ENCODE peak calls at places on chromosomes 4 and X, in nine cellular contexts. C is CD4-positive, CD25-positive, alpha-beta regulatory T cell; D is cardiac muscle cell; L is upper lobe of right lung; B is tibial artery; R is H1; I is IMR-90; U is HCT116; W is lower lobe of right lung. Z is an unnamed sample. For H3K9me3, the result is how much of the 10 kb centered on the place peaks cover.

GRCh38 chr4:2941138-2942036 is 21.8 kb downstream of the NOP14 start:
- DNase-seq in C (no peak), D (no peak), L (peak), B (peak), R (no peak), I (no peak), U (no peak), W (no peak), Z (no peak)

GRCh38 chr4:14853186-14853946 is 148.9 kb upstream of the CPEB2 start:
- DNase-seq in C (no peak), D (no peak), L (no peak), B (no peak), R (no peak), I (peak), U (no peak), W (no peak), Z (no peak)

GRCh38 chrX:45771560-45772340 is 571.1 kb upstream of the DIPK2B start:
- DNase-seq in C (peak), D (no peak), L (peak), B (no peak), R (no peak), I (peak), U (no peak), W (peak), Z (peak)

GRCh38 chr4:41028392-41029076 is 185.8 kb downstream of the APBB2 start:
- DNase-seq in C (no peak), D (no peak), L (no peak), B (no peak), R (no peak), I (peak), U (no peak), W (no peak), Z (no peak)

GRCh38 chr4:75289843-75290616 is 224.2 kb downstream of the RCHY1 start:
- DNase-seq in C (no peak), D (peak), L (no peak), B (no peak), R (peak), I (no peak), U (peak), W (no peak), Z (no peak)

GRCh38 chrX:109886122-109886761 is 116.7 kb upstream of the TMEM164 start:
- DNase-seq in C (no peak), D (peak), L (no peak), B (no peak), R (peak), I (peak), U (peak), W (peak), Z (no peak)

GRCh38 chrX:21374163-21374993 is at the start of gene CNKSR2:
- DNase-seq in C (peak), D (peak), L (peak), B (peak), R (peak), I (peak), U (no peak), W (peak), Z (peak)

GRCh38 chr4:125741825-125742452 is 427.2 kb downstream of the FAT4 start:
- DNase-seq in C (no peak), D (no peak), L (no peak), B (no peak), R (no peak), I (peak), U (no peak), W (no peak), Z (no peak)

GRCh38 chr4:121778991-121779628 is 14.1 kb upstream of the SMIM43 start:
- DNase-seq in C (no peak), D (no peak), L (no peak), B (no peak), R (no peak), I (peak), U (no peak), W (no peak), Z (no peak)

GRCh38 chr4:112002301-112002700 is 143.0 kb upstream of the FAM241A start:
- DNase-seq in C (no peak), D (no peak), L (no peak), B (no peak), R (no peak), I (no peak), U (no peak), W (no peak), Z (no peak)

GRCh38 chr4:69764311-69764710 is 3.9 kb upstream of the SULT1B1 start:
- DNase-seq in C (no peak), D (no peak), L (no peak), B (no peak), R (no peak), I (no peak), U (no peak), W (no peak), Z (no peak)

GRCh38 chr4:7206856-7207567 is 14.7 kb downstream of the SORCS2 start:
- DNase-seq in C (no peak), D (peak), L (peak), B (peak), R (no peak), I (peak), U (no peak), W (peak), Z (no peak)

GRCh38 chr4:124589827-124590226 is 122.7 kb downstream of the ANKRD50 start:
- DNase-seq in C (no peak), D (no peak), L (no peak), B (no peak), R (no peak), I (no peak), U (no peak), W (no peak), Z (no peak)

GRCh38 chr4:20259707-20260106 is 8.0 kb downstream of the SLIT2 start:
- DNase-seq in C (no peak), D (no peak), L (no peak), B (no peak), R (no peak), I (no peak), U (no peak), W (no peak), Z (no peak)

GRCh38 chrX:149871940-149872339 is 9.0 kb upstream of the MAGEA8 start:
- DNase-seq in C (peak), D (peak), L (no peak), B (no peak), R (peak), I (no peak), U (peak), W (no peak), Z (peak)

GRCh38 chr4:109578846-109579245 is 18.8 kb downstream of the MCUB start:
- DNase-seq in C (no peak), D (no peak), L (no peak), B (no peak), R (no peak), I (no peak), U (no peak), W (no peak), Z (no peak)

GRCh38 chr4:184648220-184649025 is 824 bp downstream of the CASP3 start:
- DNase-seq in C (peak), D (peak), L (peak), B (peak), R (peak), I (peak), U (no peak), W (peak), Z (peak)

GRCh38 chr4:33658971-33659370 is 2585.3 kb downstream of the ARAP2 start:
- DNase-seq in C (no peak), D (no peak), L (no peak), B (no peak), R (no peak), I (no peak), U (no peak), W (no peak), Z (no peak)

GRCh38 chr4:159443975-159444374 is 341.1 kb downstream of the RAPGEF2 start:
- DNase-seq in C (no peak), D (no peak), L (no peak), B (no peak), R (no peak), I (peak), U (no peak), W (no peak), Z (no peak)

GRCh38 chr4:57282556-57283310 is 172.5 kb upstream of the IGFBP7 start:
- DNase-seq in C (no peak), D (no peak), L (no peak), B (no peak), R (no peak), I (no peak), U (no peak), W (no peak), Z (no peak)

GRCh38 chr4:112861378-112862317 is 187.8 kb upstream of the ANK2 start:
- DNase-seq in C (no peak), D (no peak), L (no peak), B (no peak), R (no peak), I (no peak), U (no peak), W (no peak), Z (no peak)

GRCh38 chrX:113260474-113260873 is 419.8 kb upstream of the AMOT start:
- DNase-seq in C (no peak), D (no peak), L (no peak), B (no peak), R (no peak), I (no peak), U (peak), W (no peak), Z (no peak)

GRCh38 chr4:73341454-73341853 is 62.6 kb upstream of the ALB start:
- DNase-seq in C (no peak), D (peak), L (no peak), B (no peak), R (peak), I (peak), U (peak), W (no peak), Z (no peak)

GRCh38 chr4:19983072-19983471 is 268.6 kb upstream of the SLIT2 start:
- DNase-seq in C (no peak), D (no peak), L (no peak), B (no peak), R (no peak), I (peak), U (no peak), W (no peak), Z (no peak)

GRCh38 chr4:176319237-176319703 is 496 bp upstream of the SPCS3 start:
- DNase-seq in C (no peak), D (no peak), L (no peak), B (no peak), R (no peak), I (no peak), U (no peak), W (no peak), Z (no peak)

GRCh38 chr4:152369903-152370296 is 166.0 kb downstream of the FBXW7 start:
- DNase-seq in C (no peak), D (no peak), L (no peak), B (no peak), R (no peak), I (peak), U (no peak), W (no peak), Z (no peak)

GRCh38 chrX:132737743-132738142 is 220.7 kb downstream of the HS6ST2 start:
- DNase-seq in C (no peak), D (no peak), L (no peak), B (no peak), R (no peak), I (no peak), U (peak), W (peak), Z (no peak)

GRCh38 chrX:40201486-40201885 is 103.7 kb upstream of the BCOR start:
- DNase-seq in C (peak), D (no peak), L (no peak), B (no peak), R (no peak), I (no peak), U (no peak), W (no peak), Z (no peak)

GRCh38 chr4:149164282-149164681 is 651.4 kb downstream of the IQCM start:
- DNase-seq in C (no peak), D (peak), L (no peak), B (no peak), R (peak), I (peak), U (no peak), W (no peak), Z (no peak)

GRCh38 chrX:123475068-123475724 is 257.7 kb downstream of the THOC2 start:
- DNase-seq in C (no peak), D (no peak), L (no peak), B (no peak), R (no peak), I (no peak), U (no peak), W (no peak), Z (no peak)

GRCh38 chrX:106341823-106342222 is 173.7 kb downstream of the PWWP3B start:
- DNase-seq in C (no peak), D (no peak), L (no peak), B (no peak), R (no peak), I (no peak), U (peak), W (no peak), Z (no peak)

GRCh38 chrX:118536687-118537461 is 41.3 kb downstream of the DOCK11 start:
- DNase-seq in C (peak), D (peak), L (no peak), B (no peak), R (no peak), I (peak), U (no peak), W (no peak), Z (no peak)

GRCh38 chrX:153687121-153688039 is at the start of gene SLC6A8:
- DNase-seq in C (peak), D (peak), L (peak), B (peak), R (peak), I (peak), U (peak), W (peak), Z (peak)

GRCh38 chr4:72338060-72338459 is 231.0 kb downstream of the ADAMTS3 start:
- DNase-seq in C (no peak), D (no peak), L (no peak), B (no peak), R (no peak), I (no peak), U (no peak), W (no peak), Z (no peak)

GRCh38 chr4:134544303-134544761 is 342.7 kb upstream of the PABPC4L start:
- DNase-seq in C (no peak), D (peak), L (no peak), B (no peak), R (no peak), I (no peak), U (peak), W (no peak), Z (no peak)

GRCh38 chr4:138199568-138200235 is 42.4 kb downstream of the SLC7A11 start:
- DNase-seq in C (no peak), D (no peak), L (no peak), B (no peak), R (no peak), I (peak), U (peak), W (no peak), Z (no peak)

GRCh38 chrX:57583477-57583876 is 8.3 kb upstream of the ZXDB start:
- DNase-seq in C (no peak), D (no peak), L (no peak), B (no peak), R (no peak), I (no peak), U (no peak), W (no peak), Z (no peak)

GRCh38 chr4:189053621-189054020 is 887.1 kb upstream of the FRG1 start:
- DNase-seq in C (no peak), D (no peak), L (no peak), B (no peak), R (no peak), I (no peak), U (no peak), W (no peak), Z (no peak)
- H3K9me3 ChIP-seq in C (under half), D (under half), L (under half), B (under half), R (under half), I (under half), U (under half), W (under half), Z (under half)

DNA sequence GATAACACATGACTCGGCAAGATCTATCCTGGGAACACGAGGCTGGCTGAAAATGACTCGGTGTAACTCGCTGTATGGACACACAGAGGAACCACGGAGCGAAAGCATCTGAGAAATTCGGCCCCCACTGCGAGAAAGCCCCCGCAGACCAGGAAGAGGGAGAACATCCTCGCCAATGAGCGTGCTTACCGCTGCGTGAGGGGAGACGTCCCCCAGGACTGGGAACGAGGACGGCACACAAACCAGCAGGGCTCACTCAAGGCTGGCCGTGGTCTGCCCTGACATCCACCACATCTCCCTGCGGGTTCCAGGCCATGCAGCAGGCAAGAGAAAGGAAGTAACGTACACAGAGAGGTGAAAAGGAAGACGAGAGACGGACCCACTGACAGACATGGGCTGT is 17.6 kb upstream of the GTPBP6 start:
- DNase-seq in C (no peak), D (no peak), L (peak), B (no peak), R (no peak), I (no peak), U (no peak), W (no peak), Z (no peak)
- H3K9me3 ChIP-seq in C (under half), D (under half), L (under half), B (under half), R (under half), I (under half), U (under half), W (under half), Z (under half)

GRCh38 chrX:53379747-53380146 is 42.7 kb downstream of the SMC1A start:
- DNase-seq in C (no peak), D (no peak), L (no peak), B (no peak), R (no peak), I (no peak), U (no peak), W (no peak), Z (no peak)

GRCh38 chrX:53374923-53375322 is 47.5 kb downstream of the SMC1A start:
- DNase-seq in C (no peak), D (no peak), L (no peak), B (no peak), R (no peak), I (no peak), U (no peak), W (no peak), Z (no peak)

GRCh38 chrX:53377464-53377863 is 45.0 kb downstream of the SMC1A start:
- DNase-seq in C (no peak), D (no peak), L (no peak), B (no peak), R (no peak), I (no peak), U (no peak), W (no peak), Z (no peak)

GRCh38 chrX:53383376-53384087 is 38.9 kb downstream of the SMC1A start:
- DNase-seq in C (no peak), D (no peak), L (no peak), B (no peak), R (no peak), I (no peak), U (no peak), W (no peak), Z (no peak)

GRCh38 chrX:53379008-53379710 is 43.3 kb downstream of the SMC1A start:
- DNase-seq in C (no peak), D (no peak), L (no peak), B (no peak), R (no peak), I (no peak), U (no peak), W (no peak), Z (no peak)
- H3K9me3 ChIP-seq in C (under half), D (under half), L (under half), B (under half), R (under half), I (under half), U (under half), W (under half), Z (under half)

DNA sequence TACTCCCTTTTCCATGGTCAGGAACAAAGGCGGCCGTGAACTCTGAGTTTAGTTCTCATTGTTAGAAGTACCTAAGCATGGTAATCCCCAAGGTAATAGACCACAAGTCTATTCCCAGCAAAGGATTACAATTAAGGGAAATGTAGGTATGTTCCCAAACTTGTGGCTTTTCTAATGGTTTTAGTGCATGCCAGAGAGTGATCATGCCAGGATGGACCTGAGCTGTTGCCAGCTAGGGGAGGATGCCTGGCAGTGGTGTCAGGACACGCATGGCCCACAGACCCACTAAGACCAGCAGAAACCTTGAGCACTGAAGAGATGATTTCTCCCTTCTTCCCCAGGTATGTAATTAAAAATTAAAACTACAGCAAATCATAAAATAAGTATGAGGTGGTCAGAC is 60.8 kb downstream of the COQ2 start:
- DNase-seq in C (no peak), D (no peak), L (no peak), B (no peak), R (no peak), I (no peak), U (no peak), W (no peak), Z (no peak)
- H3K9me3 ChIP-seq in C (under half), D (under half), L (under half), B (under half), R (under half), I (under half), U (under half), W (under half), Z (under half)

DNA sequence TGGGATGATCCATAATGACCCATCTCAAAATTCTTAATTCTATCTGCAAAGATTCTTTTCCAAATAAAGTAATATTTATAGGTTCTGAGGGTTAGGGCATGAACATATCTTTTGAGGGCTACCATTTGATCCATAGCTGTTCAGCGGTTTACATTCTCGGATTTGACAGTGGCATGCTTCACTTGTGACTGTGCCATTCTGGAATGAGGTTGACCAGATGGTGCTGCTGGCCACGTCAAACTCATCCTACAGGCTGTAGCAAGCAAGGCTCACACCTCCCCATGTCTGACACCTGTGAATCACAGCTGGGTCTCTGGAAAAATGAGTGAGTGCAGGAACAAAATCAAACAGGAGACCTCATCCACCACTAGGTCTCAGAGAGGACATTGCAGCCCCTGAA is 280.5 kb downstream of the DHRSX start:
- DNase-seq in C (no peak), D (no peak), L (no peak), B (peak), R (no peak), I (no peak), U (no peak), W (no peak), Z (no peak)
- H3K9me3 ChIP-seq in C (half or more), D (under half), L (under half), B (under half), R (half or more), I (under half), U (under half), W (under half), Z (under half)

DNA sequence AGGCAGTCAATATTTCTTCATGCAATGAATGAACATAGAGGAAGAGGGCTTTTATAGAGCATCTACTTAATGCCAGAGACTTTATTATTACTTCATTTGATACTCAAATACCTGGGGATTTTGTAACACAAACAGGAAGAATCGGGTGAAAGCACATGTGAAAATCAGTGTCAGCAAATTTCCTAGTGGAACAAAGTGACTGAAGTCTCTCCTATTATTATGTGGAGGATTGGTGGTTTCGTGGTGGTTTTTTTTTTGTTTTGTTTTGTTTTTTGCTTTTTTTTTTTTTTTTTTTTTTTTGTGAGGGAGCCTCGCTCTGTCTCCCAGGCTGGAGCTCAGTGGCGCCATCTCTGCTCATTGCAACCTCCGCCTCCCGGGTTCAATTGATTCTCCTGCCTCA is 207.0 kb downstream of the RRAGB start:
- DNase-seq in C (no peak), D (no peak), L (no peak), B (no peak), R (peak), I (no peak), U (no peak), W (no peak), Z (no peak)
- H3K9me3 ChIP-seq in C (under half), D (under half), L (under half), B (under half), R (under half), I (under half), U (under half), W (under half), Z (under half)

DNA sequence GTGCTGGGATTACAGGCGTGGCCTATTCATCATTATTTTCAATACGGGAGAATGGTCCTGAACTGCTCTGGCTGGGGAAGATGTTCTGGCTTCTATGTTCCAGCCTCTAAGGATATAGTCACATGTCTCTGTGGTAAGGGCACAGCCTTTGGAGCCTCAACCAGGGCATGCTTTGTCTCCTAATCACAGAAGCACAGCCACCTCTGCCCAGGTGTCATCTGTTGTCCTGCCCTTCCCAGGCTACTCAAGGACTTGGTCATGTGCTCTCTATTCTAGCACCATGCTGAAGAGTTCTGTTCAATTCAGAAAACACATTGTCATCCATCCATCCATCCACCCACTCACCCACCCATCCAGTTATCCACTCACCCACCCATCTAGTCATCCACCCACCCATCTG is 29.5 kb downstream of the ASMTL start:
- DNase-seq in C (no peak), D (no peak), L (peak), B (peak), R (no peak), I (no peak), U (no peak), W (peak), Z (no peak)
- H3K9me3 ChIP-seq in C (under half), D (under half), L (under half), B (under half), R (under half), I (under half), U (under half), W (under half), Z (under half)